ENCODE peak calls at places on chromosomes 6 and 20, in seven cellular contexts. A, U, H, O, R, C and Q are unnamed samples.

GRCh38 chr6:34587325-34587724 is 31.2 kb upstream of the SPDEF start:
- DNase-seq in O (no peak), A (no peak), H (no peak), U (no peak), R (no peak), C (no peak), Q (no peak)

GRCh38 chr20:2799688-2800589 is 488 bp downstream of the CPXM1 start:
- DNase-seq in H (no peak), C (no peak), A (peak), O (no peak), R (no peak), U (peak), Q (no peak)

GRCh38 chr6:147459772-147460171 is 48.7 kb upstream of the SAMD5 start:
- DNase-seq in U (no peak), A (peak), C (no peak), H (no peak), R (no peak), O (no peak), Q (no peak)

GRCh38 chr6:73382462-73383113 is 12.0 kb upstream of the DDX43 start:
- DNase-seq in C (no peak), O (peak), R (no peak), A (no peak), U (no peak), H (no peak), Q (no peak)

GRCh38 chr6:30646450-30647038 is 389 bp upstream of the C6orf136 start:
- DNase-seq in R (peak), C (no peak), H (peak), U (peak), O (peak), A (no peak), Q (no peak)

GRCh38 chr6:39289490-39289889 is 24.7 kb downstream of the KCNK17 start:
- DNase-seq in O (no peak), C (no peak), A (no peak), R (no peak), U (no peak), H (no peak), Q (no peak)

GRCh38 chr6:11425431-11425871 is 112.1 kb upstream of the TMEM170B start:
- DNase-seq in A (no peak), R (no peak), O (no peak), C (no peak), H (no peak), U (no peak), Q (no peak)

GRCh38 chr6:169847141-169847674 is 95.8 kb downstream of the ERMARD start:
- DNase-seq in H (no peak), A (no peak), U (no peak), R (no peak), O (peak), C (no peak), Q (no peak)

GRCh38 chr20:341682-342081 is 5.2 kb upstream of the NRSN2 start:
- DNase-seq in H (no peak), U (no peak), C (no peak), R (no peak), A (peak), O (no peak), Q (no peak)

GRCh38 chr6:157139054-157139708 is 184.1 kb downstream of the TMEM242 start:
- DNase-seq in C (no peak), A (no peak), O (peak), U (peak), R (no peak), H (no peak), Q (no peak)

GRCh38 chr6:170347975-170348374 is 41.4 kb downstream of the FAM120B start:
- DNase-seq in O (no peak), U (no peak), C (no peak), R (no peak), A (no peak), H (no peak), Q (no peak)

GRCh38 chr6:710601-711571 is 17.9 kb upstream of the EXOC2 start:
- DNase-seq in H (peak), A (peak), O (peak), C (no peak), R (peak), U (peak), Q (no peak)

GRCh38 chr6:113636357-113636824 is 220.8 kb upstream of the MARCKS start:
- DNase-seq in A (no peak), C (no peak), U (no peak), O (no peak), H (no peak), R (no peak), Q (no peak)

GRCh38 chr6:97215157-97215769 is 67.8 kb downstream of the MMS22L start:
- DNase-seq in A (peak), R (no peak), O (peak), C (peak), U (peak), H (no peak), Q (peak)

GRCh38 chr6:116404706-116405105 is 34.0 kb downstream of the DSE start:
- DNase-seq in U (no peak), A (no peak), C (no peak), H (no peak), R (no peak), O (no peak), Q (no peak)

GRCh38 chr6:21753571-21754108 is 160.1 kb downstream of the SOX4 start:
- DNase-seq in C (peak), U (no peak), O (no peak), H (no peak), A (no peak), R (no peak), Q (no peak)

GRCh38 chr6:36938536-36938935 is 16.0 kb upstream of the PI16 start:
- DNase-seq in O (no peak), R (no peak), C (peak), U (no peak), A (no peak), H (no peak), Q (no peak)

GRCh38 chr20:62918137-62918536 is 8.2 kb downstream of the DIDO1 start:
- DNase-seq in U (no peak), H (peak), R (no peak), O (no peak), C (no peak), A (no peak), Q (no peak)

GRCh38 chr6:155412335-155412734 is 43.3 kb downstream of the NOX3 start:
- DNase-seq in R (no peak), H (no peak), U (peak), O (no peak), C (no peak), A (no peak), Q (no peak)

GRCh38 chr6:22925920-22926587 is 356.7 kb downstream of the HDGFL1 start:
- DNase-seq in C (no peak), U (no peak), O (no peak), R (no peak), H (no peak), A (no peak), Q (no peak)

GRCh38 chr6:74755196-74755595 is 450.7 kb downstream of the COL12A1 start:
- DNase-seq in O (no peak), A (no peak), C (no peak), U (no peak), R (no peak), H (no peak), Q (no peak)

GRCh38 chr6:30295844-30296243 is 30.9 kb upstream of the TRIM39 start:
- DNase-seq in A (no peak), H (no peak), U (no peak), R (no peak), C (no peak), O (no peak), Q (no peak)

GRCh38 chr20:50541606-50542041 is 31.4 kb downstream of the PTPN1 start:
- DNase-seq in O (peak), R (no peak), H (no peak), C (no peak), U (no peak), A (no peak), Q (no peak)

GRCh38 chr6:134481953-134482352 is 164.0 kb upstream of the SGK1 start:
- DNase-seq in H (no peak), U (no peak), C (no peak), O (no peak), A (no peak), R (no peak), Q (no peak)

GRCh38 chr20:17797163-17797562 is 97.4 kb downstream of the BANF2 start:
- DNase-seq in H (no peak), C (no peak), A (no peak), O (no peak), R (no peak), U (no peak), Q (no peak)

GRCh38 chr6:87209812-87210211 is 54.4 kb downstream of the ZNF292 start:
- DNase-seq in H (no peak), A (peak), U (no peak), R (no peak), O (no peak), C (no peak), Q (no peak)

GRCh38 chr6:106510090-106510970 is 119.0 kb downstream of the RTN4IP1 start:
- DNase-seq in O (no peak), C (no peak), U (peak), H (peak), R (peak), A (peak), Q (no peak)

GRCh38 chr6:152380351-152380767 is 256.8 kb downstream of the SYNE1 start:
- DNase-seq in H (no peak), R (no peak), C (peak), A (peak), O (no peak), U (peak), Q (no peak)

GRCh38 chr20:3172126-3172932 is 1.0 kb downstream of the LZTS3 start:
- DNase-seq in A (no peak), R (no peak), C (no peak), H (no peak), O (no peak), U (no peak), Q (no peak)

GRCh38 chr20:57205625-57206219 is 60.7 kb downstream of the BMP7 start:
- DNase-seq in U (no peak), A (no peak), O (no peak), H (no peak), R (no peak), C (no peak), Q (no peak)

GRCh38 chr6:6811151-6812002 is 222.9 kb downstream of the LY86 start:
- DNase-seq in H (peak), C (no peak), A (peak), R (peak), U (no peak), O (peak), Q (no peak)

GRCh38 chr6:87180105-87180504 is 24.7 kb downstream of the ZNF292 start:
- DNase-seq in O (no peak), H (no peak), R (no peak), A (no peak), C (no peak), U (no peak), Q (no peak)

GRCh38 chr6:91608428-91608827 is 1021.6 kb upstream of the MAP3K7 start:
- DNase-seq in A (no peak), R (no peak), O (no peak), C (no peak), U (no peak), H (no peak), Q (no peak)

GRCh38 chr6:106517699-106518098 is 111.6 kb downstream of the RTN4IP1 start:
- DNase-seq in U (no peak), R (no peak), O (no peak), A (no peak), H (no peak), C (no peak), Q (no peak)

GRCh38 chr6:13767121-13767794 is 47.1 kb downstream of the MCUR1 start:
- DNase-seq in A (peak), U (peak), H (peak), R (peak), C (no peak), O (peak), Q (no peak)

GRCh38 chr6:11618533-11618932 is 81.0 kb downstream of the TMEM170B start:
- DNase-seq in U (no peak), A (peak), R (no peak), C (no peak), H (no peak), O (no peak), Q (no peak)

GRCh38 chr20:19934792-19935491 is 82.2 kb upstream of the NAA20 start:
- DNase-seq in R (no peak), O (peak), A (peak), H (no peak), C (no peak), U (no peak), Q (no peak)

GRCh38 chr6:53734473-53735299 is 60.1 kb upstream of the LRRC1 start:
- DNase-seq in A (peak), R (no peak), O (no peak), U (peak), H (peak), C (peak), Q (no peak)

GRCh38 chr20:29079769-29080690 is 2177.4 kb upstream of the DEFB115 start:
- DNase-seq in A (no peak), R (peak), O (peak), C (no peak), H (no peak), U (no peak), Q (no peak)

GRCh38 chr20:11158589-11158988 is 484.8 kb upstream of the JAG1 start:
- DNase-seq in A (no peak), H (no peak), C (no peak), U (no peak), R (no peak), O (no peak), Q (no peak)
- H3K27ac ChIP-seq in A (no peak), H (no peak), C (no peak), U (no peak), R (no peak), O (no peak), Q (no peak)

DNA sequence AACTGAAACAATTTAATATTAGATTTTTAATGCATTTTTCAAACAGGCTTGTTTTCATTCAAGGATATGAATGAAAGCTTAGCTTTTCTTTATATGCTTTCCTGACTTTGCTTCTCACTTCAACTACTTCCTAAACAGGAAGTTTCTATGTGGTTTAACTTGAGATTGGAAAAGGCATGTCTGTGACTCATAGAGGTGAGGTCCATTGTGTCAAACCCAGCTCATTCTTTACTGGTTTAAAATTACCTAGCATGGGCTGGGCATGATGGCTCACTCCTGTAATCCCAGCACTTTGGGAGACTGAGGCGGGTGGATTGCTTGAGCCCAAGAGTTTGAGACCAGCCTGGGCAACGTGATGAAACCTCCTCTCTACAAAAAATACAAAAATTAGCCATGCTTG is 34.4 kb downstream of the EFHC1 start:
- DNase-seq in U (no peak), R (no peak), H (no peak), C (no peak), O (no peak), A (no peak), Q (no peak)
- H3K27ac ChIP-seq in U (no peak), R (no peak), H (no peak), C (no peak), O (no peak), A (no peak), Q (no peak)

GRCh38 chr6:163956571-163957407 is 542.3 kb downstream of the QKI start:
- DNase-seq in R (peak), H (peak), A (peak), O (peak), C (peak), U (peak), Q (peak)
- H3K27ac ChIP-seq in R (no peak), H (no peak), A (no peak), O (no peak), C (no peak), U (no peak), Q (no peak)

GRCh38 chr6:28322661-28323060 is 13.3 kb downstream of the ZSCAN31 start:
- DNase-seq in O (no peak), U (no peak), R (no peak), A (no peak), H (no peak), C (no peak), Q (no peak)
- H3K27ac ChIP-seq in O (no peak), U (no peak), R (no peak), A (no peak), H (no peak), C (no peak), Q (no peak)

GRCh38 chr20:37522258-37523011 is 1.4 kb downstream of the NNAT start:
- DNase-seq in O (peak), C (no peak), H (no peak), U (peak), R (no peak), A (no peak), Q (no peak)
- H3K27ac ChIP-seq in O (no peak), C (no peak), H (no peak), U (no peak), R (no peak), A (no peak), Q (no peak)